ENCODE peak calls at places on chromosomes 4 and X, in four cellular contexts. S is A549, P is HepG2, W is GM12878. H is an unnamed sample.

GRCh38 chrX:68681443-68681941 is 34.0 kb downstream of the STARD8 start:
- DNase-seq in W (peak), P (no peak), S (no peak), H (no peak)

GRCh38 chr4:1752284-1753041 is 31.1 kb downstream of the TACC3 start:
- DNase-seq in S (no peak), W (no peak), P (peak), H (no peak)

GRCh38 chrX:11049976-11050375 is 61.2 kb upstream of the HCCS start:
- DNase-seq in P (no peak), W (no peak), S (no peak), H (no peak)

GRCh38 chr4:110639207-110640092 is 16.6 kb upstream of the PITX2 start:
- DNase-seq in W (no peak), P (no peak), S (no peak), H (no peak)

GRCh38 chr4:153140294-153140693 is 63.9 kb upstream of the TRIM2 start:
- DNase-seq in S (no peak), P (no peak), W (no peak), H (no peak)

GRCh38 chr4:9898596-9899345 is 117.3 kb downstream of the DRD5 start:
- DNase-seq in W (no peak), P (peak), S (peak), H (peak)

GRCh38 chr4:186676531-186677158 is 47.0 kb downstream of the FAT1 start:
- DNase-seq in P (no peak), S (peak), W (no peak), H (no peak)

GRCh38 chr4:147732516-147733193 is 767 bp downstream of the ARHGAP10 start:
- DNase-seq in P (no peak), W (no peak), S (no peak), H (peak)

GRCh38 chr4:24763631-24764302 is 31.6 kb upstream of the SOD3 start:
- DNase-seq in W (no peak), S (peak), P (no peak), H (no peak)

DNA sequence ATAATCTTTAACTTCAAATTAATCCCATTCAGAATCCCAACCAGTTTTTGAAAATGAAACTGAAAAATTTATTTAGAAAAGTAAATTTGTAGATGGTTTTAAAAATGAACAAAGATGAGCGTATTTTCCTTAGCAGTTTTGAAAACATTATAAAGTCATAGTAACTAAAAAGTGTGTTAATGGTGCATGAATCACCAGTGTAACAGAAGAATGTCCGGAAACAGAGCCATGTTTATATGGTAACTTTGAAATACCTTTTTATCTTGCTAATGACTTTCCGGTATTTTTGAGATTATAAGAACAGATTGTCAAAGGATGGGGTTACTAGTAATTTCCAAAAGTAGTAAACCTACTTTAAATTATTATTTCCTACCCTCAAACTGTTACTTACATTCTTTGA is 145.9 kb downstream of the IRS4 start:
- DNase-seq in P (no peak), W (no peak), S (no peak), H (no peak)
- TF ChIP-seq PBX3 in P (no peak), W (no peak), S (no peak), H (no peak)

DNA sequence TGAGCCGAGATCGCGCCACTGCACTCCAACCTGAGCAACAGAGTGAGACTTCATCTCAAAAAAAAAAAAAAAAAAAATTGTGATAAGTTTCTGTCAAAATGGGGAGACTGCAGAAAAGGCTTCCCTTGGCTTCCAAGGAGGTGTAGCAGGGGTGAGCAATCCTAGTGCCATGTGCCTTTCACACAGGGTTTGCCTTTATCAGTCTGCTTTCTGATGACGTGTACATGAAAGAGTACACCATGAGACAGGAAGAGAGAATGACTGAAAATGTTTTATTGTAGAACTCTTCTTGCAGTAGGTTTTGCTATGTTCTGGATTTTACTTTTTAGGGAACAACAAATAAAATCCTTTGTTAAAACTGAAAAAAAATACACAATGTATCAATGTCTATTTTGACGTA is 23.4 kb upstream of the ZFP42 start:
- DNase-seq in S (no peak), P (no peak), W (no peak), H (no peak)
- TF ChIP-seq PBX3 in S (no peak), P (no peak), W (no peak), H (no peak)

DNA sequence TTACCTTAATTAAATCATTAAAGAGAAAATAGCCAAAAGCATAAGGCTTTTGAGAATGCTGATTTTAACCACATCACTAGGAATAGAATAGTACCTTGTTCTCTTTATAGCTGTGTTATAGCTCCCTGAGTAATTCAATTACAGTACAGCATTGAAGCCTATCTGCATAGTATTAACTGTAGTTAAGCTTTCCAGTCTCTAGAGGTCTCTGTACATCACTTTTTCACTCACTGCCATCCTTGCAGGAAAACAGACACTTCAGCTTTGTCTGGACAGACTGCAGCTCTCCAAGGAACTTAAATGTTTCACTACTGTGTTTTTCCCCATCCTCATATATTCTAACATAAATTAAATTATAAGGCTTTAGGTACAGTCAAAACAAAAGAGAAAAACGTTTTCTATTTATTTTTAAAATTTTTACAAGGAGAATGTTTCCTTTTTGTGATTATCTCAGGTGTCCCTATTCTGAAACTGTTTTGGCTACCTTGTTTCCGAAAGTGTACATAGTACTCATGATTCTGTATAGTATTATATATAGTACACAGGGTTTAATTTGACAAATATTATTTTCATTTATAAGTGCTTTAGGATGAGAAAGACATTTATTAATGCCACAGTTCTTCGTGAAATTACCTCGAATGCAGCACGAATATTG is 407.9 kb downstream of the PCDH18 start:
- DNase-seq in P (peak), S (peak), W (peak), H (peak)
- TF ChIP-seq PBX3 in P (no peak), S (no peak), W (no peak), H (no peak)

DNA sequence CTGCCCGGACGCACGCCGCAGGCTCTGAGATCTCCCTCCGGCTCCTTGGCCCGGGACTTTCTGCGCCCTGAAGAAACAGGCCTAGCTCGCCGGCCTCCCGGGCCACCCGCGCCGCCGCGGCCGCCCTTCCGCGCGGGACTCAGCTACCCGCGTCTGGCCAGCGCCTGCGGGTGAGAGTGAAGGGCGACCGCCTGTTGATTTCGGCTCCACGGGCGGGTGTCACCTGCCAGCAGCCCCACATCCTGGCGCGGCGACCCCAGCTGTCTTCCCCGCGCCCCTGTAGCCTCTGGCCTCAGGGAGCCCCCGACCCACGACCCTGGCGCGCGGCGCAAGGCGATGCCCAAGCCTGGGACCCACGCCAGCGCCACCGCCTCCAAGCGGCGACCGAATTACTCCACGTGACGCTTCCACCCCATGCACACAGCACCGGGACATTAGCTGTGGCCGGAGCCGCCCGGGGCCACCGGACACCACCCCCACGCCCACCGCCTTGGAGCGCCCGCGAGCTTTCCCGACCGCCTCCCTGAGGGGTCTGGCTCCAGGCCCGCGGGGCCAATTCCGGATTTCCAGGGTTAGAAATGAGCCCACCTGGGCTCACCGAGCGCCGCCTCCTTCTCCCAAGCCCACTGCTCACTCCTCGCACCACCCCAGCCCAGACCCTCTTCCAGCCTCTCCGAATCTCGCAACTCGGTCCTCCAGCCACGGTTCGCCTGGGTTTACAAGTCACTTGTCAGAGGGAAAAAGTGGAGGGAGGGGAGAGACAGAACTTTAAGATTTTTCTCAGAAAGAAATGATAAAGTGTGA is 10.2 kb downstream of the ARX start:
- DNase-seq in S (no peak), P (no peak), W (no peak), H (no peak)
- TF ChIP-seq PBX3 in S (no peak), P (no peak), W (no peak), H (no peak)

GRCh38 chrX:47749185-47749967 is 87.3 kb upstream of the ZNF81 start:
- DNase-seq in P (no peak), W (no peak), S (no peak), H (no peak)

GRCh38 chrX:47743504-47743903 is 84.5 kb upstream of the UXT start:
- DNase-seq in W (no peak), S (no peak), P (no peak), H (no peak)

GRCh38 chrX:47745386-47745785 is 86.4 kb upstream of the UXT start:
- DNase-seq in P (no peak), S (no peak), W (no peak), H (no peak)

GRCh38 chrX:47748576-47748975 is 88.1 kb upstream of the ZNF81 start:
- DNase-seq in S (no peak), W (no peak), P (no peak), H (no peak)

GRCh38 chrX:47746446-47746845 is 87.5 kb upstream of the UXT start:
- DNase-seq in W (no peak), P (no peak), S (no peak), H (no peak)
- TF ChIP-seq PBX3 in W (no peak), P (no peak), S (no peak), H (no peak)

GRCh38 chr4:138609943-138610350 is 367.8 kb upstream of the SLC7A11 start:
- DNase-seq in P (no peak), S (no peak), W (no peak), H (no peak)
- TF ChIP-seq PBX3 in P (no peak), S (no peak), W (no peak), H (no peak)

GRCh38 chr4:139184129-139184528 is 7.1 kb upstream of the ELF2 start:
- DNase-seq in W (no peak), S (peak), P (no peak), H (no peak)
- TF ChIP-seq PBX3 in W (no peak), S (no peak), P (no peak), H (no peak)

DNA sequence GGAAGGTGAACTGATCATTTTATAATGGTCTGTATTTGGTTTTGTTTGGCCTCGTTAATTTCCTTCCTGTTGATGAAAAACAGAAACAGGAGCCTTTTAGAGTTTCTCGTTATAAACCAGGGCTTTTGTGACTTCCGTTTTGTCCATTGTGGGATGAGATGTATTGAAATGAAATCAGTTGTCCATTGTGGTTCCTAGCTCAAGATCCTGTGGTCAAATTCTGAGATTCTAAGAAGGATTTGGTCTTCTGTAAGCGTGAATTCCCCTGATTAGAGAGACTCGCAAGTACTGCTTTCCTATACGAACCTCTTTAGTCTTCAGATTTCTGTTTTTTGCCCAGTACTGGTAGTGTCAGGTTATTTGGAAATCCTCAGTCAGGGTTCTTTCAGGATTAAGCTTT is 101.7 kb downstream of the RAPGEF2 start:
- DNase-seq in W (peak), S (no peak), P (no peak), H (no peak)
- TF ChIP-seq PBX3 in W (no peak), S (no peak), P (no peak), H (no peak)

H was measured in SK-N-SH.